ENCODE peak calls at places on chromosomes 4 and X, in ten cellular contexts. Q is PC-3; T is SK-N-SH; Z is IMR-90; D is CD8-positive, alpha-beta memory T cell; V is cardiac muscle cell; R is CD4-positive, alpha-beta T cell; J is caudate nucleus; I is upper lobe of right lung; F is substantia nigra. K is an unnamed sample.

GRCh38 chr4:155703486-155704227 is 37.0 kb downstream of the GUCY1A1 start:
- DNase-seq in T (no peak), Q (peak), V (no peak), R (no peak), F (no peak), D (no peak), I (no peak), J (no peak), Z (peak), K (no peak)

GRCh38 chr4:150224896-150225591 is 146.8 kb downstream of the DCLK2 start:
- DNase-seq in Z (peak), I (no peak), J (no peak), D (no peak), T (no peak), V (peak), Q (peak), F (no peak), R (no peak), K (peak)

GRCh38 chrX:153621949-153622598 is 23.1 kb upstream of the CCNQ start:
- DNase-seq in Z (no peak), V (no peak), R (no peak), I (no peak), T (no peak), Q (no peak), D (no peak), F (no peak), J (no peak), K (no peak)

GRCh38 chr4:64368741-64369140 is 40.5 kb downstream of the TECRL start:
- DNase-seq in J (no peak), Q (no peak), V (no peak), I (no peak), Z (no peak), D (no peak), F (no peak), T (no peak), R (no peak), K (no peak)

GRCh38 chr4:184801781-184802180 is 24.0 kb downstream of the ACSL1 start:
- DNase-seq in J (peak), D (no peak), Z (peak), Q (peak), V (no peak), T (no peak), I (no peak), R (no peak), F (no peak), K (no peak)

GRCh38 chr4:48047421-48047844 is 30.9 kb downstream of the NIPAL1 start:
- DNase-seq in R (peak), I (no peak), Q (no peak), Z (no peak), J (no peak), V (peak), F (no peak), T (no peak), D (peak), K (no peak)

GRCh38 chr4:101158136-101158485 is 189.2 kb downstream of the PPP3CA start:
- DNase-seq in R (no peak), Q (no peak), T (no peak), I (no peak), V (no peak), D (no peak), F (peak), J (peak), Z (peak), K (no peak)

GRCh38 chr4:78557841-78558240 is 6.3 kb downstream of the ANXA3 start:
- DNase-seq in F (no peak), I (no peak), Z (no peak), Q (no peak), R (no peak), D (no peak), J (no peak), T (no peak), V (no peak), K (no peak)

GRCh38 chr4:76601791-76602190 is 166.8 kb downstream of the SHROOM3 start:
- DNase-seq in T (no peak), J (no peak), F (no peak), D (no peak), V (peak), R (no peak), Z (peak), Q (no peak), I (no peak), K (no peak)

GRCh38 chr4:120858776-120859175 is 63.8 kb downstream of the PRDM5 start:
- DNase-seq in T (no peak), Q (no peak), Z (peak), I (no peak), D (no peak), J (no peak), R (no peak), V (no peak), F (no peak), K (no peak)

GRCh38 chr4:124903995-124904722 is 191.6 kb upstream of the ANKRD50 start:
- DNase-seq in F (no peak), Q (peak), R (no peak), T (no peak), D (no peak), Z (peak), J (no peak), I (no peak), V (peak), K (peak)

GRCh38 chrX:40314070-40314469 is 216.3 kb upstream of the BCOR start:
- DNase-seq in T (no peak), J (no peak), Q (no peak), Z (no peak), I (no peak), D (no peak), R (no peak), F (peak), V (peak), K (no peak)

GRCh38 chrX:41561045-41561444 is 113.9 kb downstream of the NYX start:
- DNase-seq in Z (peak), V (peak), F (no peak), I (no peak), D (peak), Q (peak), J (no peak), R (no peak), T (no peak), K (peak)

GRCh38 chr4:185532327-185532726 is 3.0 kb downstream of the PDLIM3 start:
- DNase-seq in R (no peak), F (no peak), Q (no peak), Z (no peak), T (peak), D (no peak), I (no peak), J (no peak), V (peak), K (no peak)

GRCh38 chrX:107684956-107685385 is 56.7 kb downstream of the PRPS1 start:
- DNase-seq in J (peak), Z (no peak), F (peak), D (no peak), Q (no peak), I (peak), T (no peak), R (no peak), V (peak), K (peak)

GRCh38 chrX:113330416-113330815 is 489.8 kb upstream of the AMOT start:
- DNase-seq in Q (no peak), J (no peak), D (no peak), I (no peak), Z (no peak), F (no peak), R (no peak), T (no peak), V (no peak), K (no peak)

GRCh38 chr4:93199492-93199891 is 629.1 kb upstream of the ATOH1 start:
- DNase-seq in Q (peak), F (no peak), Z (peak), R (no peak), I (no peak), J (no peak), T (peak), V (peak), D (no peak), K (peak)

GRCh38 chr4:101599620-101600019 is 190.9 kb upstream of the BANK1 start:
- DNase-seq in Q (peak), D (no peak), I (no peak), J (no peak), T (no peak), R (no peak), V (peak), Z (peak), F (no peak), K (peak)

GRCh38 chrX:30309139-30309571 is at the start of gene NR0B1:
- DNase-seq in I (no peak), V (peak), F (peak), R (no peak), Z (no peak), J (no peak), T (no peak), D (no peak), Q (no peak), K (no peak)

GRCh38 chr4:146442801-146443200 is 78.9 kb downstream of the SLC10A7 start:
- DNase-seq in R (no peak), D (no peak), J (no peak), T (no peak), Z (peak), F (no peak), Q (peak), I (no peak), V (peak), K (peak)

GRCh38 chrX:20015945-20016617 is 25.2 kb upstream of the BCLAF3 start:
- DNase-seq in V (peak), T (no peak), F (no peak), I (no peak), Q (no peak), J (no peak), Z (no peak), D (no peak), R (no peak), K (no peak)

GRCh38 chrX:15546745-15547144 is 46.1 kb downstream of the BMX start:
- DNase-seq in R (no peak), J (no peak), T (no peak), D (no peak), Z (no peak), Q (no peak), I (no peak), V (peak), F (no peak), K (no peak)

GRCh38 chrX:16770970-16771482 is 15.2 kb upstream of the TXLNG start:
- DNase-seq in D (no peak), J (no peak), Q (peak), Z (no peak), T (no peak), R (no peak), V (no peak), F (no peak), I (no peak), K (no peak)

GRCh38 chrX:121256653-121257052 is 209.2 kb downstream of the GLUD2 start:
- DNase-seq in J (no peak), R (no peak), Q (peak), D (no peak), V (peak), I (no peak), F (no peak), T (no peak), Z (no peak), K (no peak)

GRCh38 chr4:106914223-106914622 is 121.9 kb downstream of the DKK2 start:
- DNase-seq in I (no peak), F (no peak), R (no peak), T (no peak), Q (no peak), D (no peak), V (peak), J (no peak), Z (no peak), K (no peak)

GRCh38 chr4:67566335-67566734 is 7.8 kb downstream of the STAP1 start:
- DNase-seq in I (no peak), Q (no peak), J (no peak), T (no peak), Z (no peak), V (no peak), R (no peak), D (no peak), F (no peak), K (no peak)

GRCh38 chr4:146585761-146586333 is 52.8 kb upstream of the POU4F2 start:
- DNase-seq in V (peak), Z (peak), T (no peak), J (no peak), F (no peak), I (no peak), R (no peak), Q (no peak), D (no peak), K (peak)

GRCh38 chr4:176272799-176273198 is 3.8 kb upstream of the ASB5 start:
- DNase-seq in J (no peak), F (no peak), R (no peak), V (no peak), T (no peak), Q (no peak), Z (no peak), I (no peak), D (no peak), K (no peak)

GRCh38 chrX:40058719-40059118 is 39.0 kb downstream of the BCOR start:
- DNase-seq in R (no peak), T (no peak), I (peak), J (peak), D (no peak), V (no peak), Q (no peak), Z (no peak), F (peak), K (no peak)

GRCh38 chrX:9867214-9867613 is 81.0 kb downstream of the SHROOM2 start:
- DNase-seq in V (no peak), Q (no peak), I (no peak), D (no peak), R (no peak), T (no peak), Z (no peak), J (no peak), F (no peak), K (no peak)
- H3K27ac ChIP-seq in V (peak), Q (peak), I (peak), D (no peak), R (no peak), T (no peak), Z (no peak), J (no peak), F (no peak), K (no peak)

GRCh38 chr4:108878781-108879180 is 115.9 kb upstream of the ETNPPL start:
- DNase-seq in R (no peak), D (no peak), J (no peak), T (no peak), Z (no peak), I (no peak), Q (no peak), V (no peak), F (no peak), K (no peak)
- H3K27ac ChIP-seq in R (no peak), D (no peak), J (no peak), T (no peak), Z (no peak), I (no peak), Q (no peak), V (no peak), F (no peak), K (no peak)

DNA sequence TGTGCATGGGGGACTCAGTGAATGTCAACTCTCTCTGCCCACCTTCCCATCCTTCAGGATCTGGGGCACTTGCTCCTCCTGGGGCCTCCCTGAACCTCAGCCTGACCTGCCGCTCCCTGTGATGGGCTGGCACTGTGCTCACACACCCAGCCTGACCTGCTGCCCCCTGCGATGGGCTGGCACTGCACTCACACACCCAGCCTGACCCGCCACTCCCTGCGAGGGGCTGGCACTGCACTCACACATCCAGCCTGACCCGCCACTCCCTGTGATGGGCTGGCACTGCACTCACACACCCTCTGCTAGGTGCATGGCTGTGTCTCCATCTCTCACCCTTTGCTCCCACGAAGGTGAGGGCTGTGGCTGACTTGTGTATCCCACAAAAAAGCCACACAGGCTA is 103.4 kb downstream of the ABLIM2 start:
- DNase-seq in T (no peak), D (no peak), F (no peak), J (no peak), I (no peak), V (no peak), Z (no peak), Q (no peak), R (no peak), K (no peak)
- H3K27ac ChIP-seq in T (no peak), D (no peak), F (no peak), J (no peak), I (no peak), V (no peak), Z (no peak), Q (no peak), R (no peak), K (no peak)

GRCh38 chr4:109559983-109560686 is at the start of gene MCUB:
- DNase-seq in J (peak), T (peak), D (peak), I (peak), Q (peak), R (peak), Z (peak), F (peak), V (peak), K (peak)
- H3K27ac ChIP-seq in J (no peak), T (peak), D (peak), I (peak), Q (peak), R (peak), Z (peak), F (peak), V (no peak), K (peak)

DNA sequence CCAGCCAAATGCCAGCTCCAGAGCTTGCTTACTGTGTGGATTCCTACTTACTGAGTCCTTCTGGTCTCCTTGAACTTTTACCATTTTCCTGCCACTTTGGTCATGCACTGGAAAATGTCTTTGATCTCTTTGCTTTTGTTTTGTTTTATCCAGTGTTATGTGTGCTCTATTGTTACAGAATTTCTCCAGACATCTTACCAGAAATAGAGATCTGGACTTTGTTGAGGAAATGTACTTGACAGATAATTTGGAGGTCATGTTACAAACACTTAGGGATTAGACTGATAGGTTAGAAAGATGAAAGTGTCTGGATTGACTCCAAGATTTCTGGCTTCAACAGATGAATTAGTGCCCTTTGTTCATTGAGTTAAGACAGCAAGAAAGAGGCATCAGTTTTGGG is 5.7 kb upstream of the ZNF330 start:
- DNase-seq in D (no peak), R (no peak), V (peak), F (no peak), J (no peak), Z (no peak), T (peak), I (no peak), Q (no peak), K (no peak)
- H3K27ac ChIP-seq in D (no peak), R (no peak), V (peak), F (no peak), J (no peak), Z (no peak), T (no peak), I (no peak), Q (no peak), K (no peak)